ENCODE peak calls at places on chromosomes 16 and 17, in five cellular contexts. Q, X, P, C and N are unnamed samples.

GRCh38 chr16:87376660-87377059 is 6.9 kb downstream of the FBXO31 start:
- DNase-seq in P (no peak), C (no peak), X (no peak), Q (no peak), N (no peak)

GRCh38 chr16:85838381-85838780 is 38.9 kb downstream of the COX4I1 start:
- DNase-seq in Q (no peak), X (no peak), P (no peak), C (no peak), N (peak; percentile 14)

GRCh38 chr17:63150994-63151464 is 185.0 kb downstream of the TANC2 start:
- DNase-seq in Q (no peak), X (peak; percentile 20), C (no peak), P (no peak), N (no peak)

GRCh38 chr16:72666267-72666666 is 381.7 kb downstream of the ZFHX3 start:
- DNase-seq in Q (no peak), C (no peak), P (no peak), X (no peak), N (no peak)

GRCh38 chr16:7405166-7405565 is 72.5 kb downstream of the RBFOX1 start:
- DNase-seq in P (peak; percentile 27), Q (no peak), X (peak; percentile 46), C (no peak), N (no peak)

GRCh38 chr16:82996814-82997213 is 370.0 kb downstream of the CDH13 start:
- DNase-seq in P (no peak), X (no peak), Q (no peak), C (no peak), N (no peak)

GRCh38 chr17:265726-266125 is 84.3 kb upstream of the DOC2B start:
- DNase-seq in X (no peak), P (peak; percentile 6), C (peak; percentile 74), Q (peak; percentile 25), N (peak; percentile 35)

GRCh38 chr16:67190448-67191399 is 788 bp upstream of the EXOC3L1 start:
- DNase-seq in P (no peak), Q (no peak), X (peak; percentile 39), C (no peak), N (no peak)

GRCh38 chr17:55495239-55495638 is 16.0 kb downstream of the SMIM36 start:
- DNase-seq in C (no peak), Q (no peak), P (no peak), X (no peak), N (no peak)

GRCh38 chr17:26818736-26819135 is 475.2 kb upstream of the WSB1 start:
- DNase-seq in C (no peak), P (no peak), Q (no peak), X (no peak), N (no peak)

GRCh38 chr17:76544123-76544915 is 4.5 kb downstream of the PRCD start:
- DNase-seq in X (no peak), P (no peak), C (peak; percentile 83), Q (no peak), N (peak; percentile 57)